ENCODE peak calls at places on chromosomes 2 and 18, in five cellular contexts. W is pancreas, B is left lung, H is trophoblast cell, M is neuronal stem cell. R is an unnamed sample.
A peak's percentile ranks its signal among the peaks of the same experiment; 100 is the strongest.

GRCh38 chr2:230925879-230926765 is 1.1 kb upstream of the GPR55 start:
- DNase-seq in B (peak; percentile 25), W (peak; percentile 8), M (no peak), H (no peak), R (peak; percentile 48)

GRCh38 chr18:61554117-61554776 is 221.0 kb downstream of the CDH20 start:
- DNase-seq in W (peak; percentile 37), H (no peak), M (no peak), B (no peak), R (no peak)

GRCh38 chr2:120912101-120912985 is 176.7 kb downstream of the GLI2 start:
- DNase-seq in M (no peak), B (peak; percentile 76), W (no peak), H (no peak), R (peak; percentile 84)

GRCh38 chr2:177147093-177147694 is 65.4 kb upstream of the HNRNPA3 start:
- DNase-seq in M (no peak), H (peak; percentile 79), W (no peak), B (no peak), R (no peak)

GRCh38 chr2:34105015-34105767 is 506.1 kb upstream of the FAM98A start:
- DNase-seq in H (no peak), M (no peak), B (no peak), W (no peak), R (no peak)

GRCh38 chr2:72033636-72034035 is 114.0 kb downstream of the CYP26B1 start:
- DNase-seq in B (no peak), W (no peak), H (no peak), M (no peak), R (peak; percentile 67)

GRCh38 chr2:52264488-52264887 is 1232.6 kb upstream of the NRXN1 start:
- DNase-seq in B (no peak), W (no peak), M (no peak), H (no peak), R (no peak)

GRCh38 chr2:40343904-40344303 is 108.0 kb downstream of the SLC8A1 start:
- DNase-seq in H (peak; percentile 86), M (no peak), W (no peak), B (no peak), R (no peak)

GRCh38 chr2:74426181-74426758 is 4.7 kb downstream of the WDR54 start:
- DNase-seq in M (no peak), B (no peak), H (no peak), W (no peak), R (peak; percentile 39)

GRCh38 chr2:165572155-165572554 is 102.7 kb downstream of the CSRNP3 start:
- DNase-seq in H (no peak), M (no peak), B (no peak), W (no peak), R (no peak)

GRCh38 chr2:165576409-165576808 is 106.9 kb downstream of the CSRNP3 start:
- DNase-seq in W (no peak), M (no peak), H (no peak), B (no peak), R (no peak)

GRCh38 chr2:165568361-165568760 is 98.9 kb downstream of the CSRNP3 start:
- DNase-seq in H (no peak), W (no peak), M (no peak), B (no peak), R (no peak)

GRCh38 chr2:165573534-165574461 is 104.3 kb downstream of the CSRNP3 start:
- DNase-seq in B (peak; percentile 53), H (peak; percentile 40), M (peak; percentile 86), W (peak; percentile 69), R (peak; percentile 48)

GRCh38 chr2:165571477-165571876 is 102.0 kb downstream of the CSRNP3 start:
- DNase-seq in W (no peak), M (no peak), H (no peak), B (no peak), R (no peak)
- H3K4me3 ChIP-seq in W (no peak overlapping the region), M (no peak overlapping the region), H (no peak overlapping the region), B (no peak overlapping the region), R (no peak overlapping the region)

DNA sequence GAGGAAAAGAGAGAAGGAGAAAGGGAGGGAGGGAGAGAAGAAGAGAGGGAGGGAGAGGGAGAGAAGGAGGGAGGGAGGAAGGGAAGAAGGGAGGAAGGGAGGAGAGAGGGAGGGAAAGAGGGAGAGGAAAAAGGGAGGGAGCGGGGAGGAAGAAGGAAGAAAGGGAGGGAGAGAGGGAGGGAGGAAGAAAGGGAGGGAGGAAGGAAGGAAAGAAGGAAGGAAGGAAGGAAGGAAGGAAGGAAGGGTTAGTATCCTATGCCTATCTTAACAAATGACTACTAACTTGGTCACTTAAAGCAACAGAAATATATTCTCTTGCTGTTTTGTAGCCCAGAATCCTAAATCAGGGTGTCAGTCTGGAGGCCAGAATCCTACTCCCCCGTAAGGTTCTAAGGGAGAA is 52.1 kb downstream of the CMPK2 start:
- DNase-seq in B (no peak), W (no peak), M (no peak), H (no peak), R (no peak)
- H3K4me1 ChIP-seq in B (no peaks in the 10 kb centered on the region), W (no peaks in the 10 kb centered on the region), M (peaks cover 3% of the 10 kb centered on the region), H (no peaks in the 10 kb centered on the region), R (no peaks in the 10 kb centered on the region)

DNA sequence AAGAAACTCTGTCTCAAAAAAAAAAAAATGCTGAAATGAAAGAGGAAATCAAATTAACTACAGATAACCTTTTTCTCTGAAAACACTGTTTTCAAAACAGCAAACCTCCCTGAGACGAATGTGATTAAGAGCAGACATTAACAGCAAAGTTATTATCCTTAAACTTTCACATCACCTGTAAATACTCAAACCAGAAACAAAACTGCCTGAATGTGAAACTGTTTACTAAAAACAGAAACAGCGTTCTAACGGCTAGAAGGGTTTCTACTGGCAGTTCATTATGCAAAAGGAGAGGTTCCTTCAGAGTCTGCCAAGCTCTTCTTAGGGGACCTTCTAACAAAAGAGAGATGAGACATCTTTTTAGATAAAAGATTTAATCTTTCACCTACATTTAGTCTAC is 45.9 kb downstream of the PNO1 start:
- DNase-seq in B (no peak), M (no peak), H (no peak), W (no peak), R (no peak)
- H3K4me3 ChIP-seq in B (no peak overlapping the region), M (no peak overlapping the region), H (no peak overlapping the region), W (no peak overlapping the region), R (no peak overlapping the region)

GRCh38 chr2:28620801-28621171 is 124.9 kb downstream of the PLB1 start:
- DNase-seq in B (no peak), H (no peak), W (no peak), M (no peak), R (peak; percentile 33)
- H3K4me1 ChIP-seq in B (peaks cover 52% of the 10 kb centered on the region), H (peaks cover 46% of the 10 kb centered on the region), W (peaks cover 30% of the 10 kb centered on the region), M (peaks cover 21% of the 10 kb centered on the region), R (peaks cover 32% of the 10 kb centered on the region)

DNA sequence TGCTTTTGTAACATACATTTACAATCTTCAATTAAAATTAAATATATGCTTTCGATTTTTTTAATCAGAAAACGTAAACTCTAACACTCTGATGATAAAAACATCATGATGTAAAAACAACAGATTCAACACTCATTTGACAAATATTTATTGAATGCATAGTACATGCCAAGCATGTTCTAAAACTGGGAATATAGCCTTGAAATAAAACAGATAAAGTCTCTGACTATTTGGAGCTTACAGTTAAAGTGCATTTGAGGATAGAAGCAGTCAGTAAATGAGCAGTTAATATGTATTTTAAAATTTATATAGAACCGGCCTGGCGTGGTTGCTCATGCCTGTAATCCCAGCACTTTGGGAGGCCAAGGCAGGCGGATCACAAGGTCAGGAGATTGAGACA is 47.8 kb downstream of the TMX3 start:
- DNase-seq in W (no peak), H (no peak), B (no peak), M (no peak), R (no peak)
- H3K4me3 ChIP-seq in W (no peak overlapping the region), H (no peak overlapping the region), B (no peak overlapping the region), M (no peak overlapping the region), R (no peak overlapping the region)

DNA sequence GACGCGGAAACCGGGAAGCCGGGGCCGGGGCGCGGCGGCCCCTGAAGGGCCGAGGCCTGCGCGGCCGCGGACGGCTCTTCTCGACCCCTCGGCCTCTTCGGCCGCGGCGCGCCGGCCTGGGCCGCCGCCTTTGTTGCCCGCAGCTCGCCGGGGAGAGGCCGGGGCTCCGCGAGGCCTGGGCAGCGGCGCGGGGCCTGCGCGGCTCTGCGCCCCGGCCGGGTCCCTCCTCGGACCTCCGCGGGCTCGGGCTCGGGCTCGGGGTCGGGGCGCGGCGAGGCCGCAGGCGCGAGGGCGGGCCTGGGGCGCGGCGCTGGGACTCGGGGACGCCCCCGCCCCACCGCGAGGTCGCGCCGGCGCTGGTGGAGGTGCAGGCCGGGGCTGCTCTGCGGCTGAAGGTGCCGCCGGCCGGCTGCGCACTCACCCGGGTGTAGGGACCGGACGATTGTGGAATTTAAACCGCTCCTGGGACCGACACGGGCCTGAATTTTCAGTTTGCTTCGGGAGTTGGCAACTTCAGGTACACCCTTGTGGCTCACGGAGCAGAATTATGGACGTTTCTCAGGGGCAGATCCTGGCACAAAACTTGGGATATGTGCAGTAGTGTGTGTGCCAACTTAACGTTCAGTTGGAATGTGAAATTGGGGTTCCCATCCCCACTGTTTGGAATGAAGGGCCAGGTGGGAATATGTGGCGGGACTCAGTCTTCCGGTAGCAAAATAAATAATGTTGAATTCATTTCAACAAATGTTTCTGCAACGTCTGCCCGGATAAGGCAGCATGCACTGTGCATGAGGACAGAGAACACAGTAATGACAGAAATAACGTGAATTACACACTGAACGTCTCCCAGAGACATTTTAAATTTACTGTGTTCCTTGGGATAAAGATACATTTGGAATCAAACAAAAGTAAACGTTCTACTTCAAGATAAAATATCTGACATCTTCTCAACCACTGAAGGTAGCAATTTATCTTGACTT is 796 bp downstream of the SOCS6 start:
- DNase-seq in H (peak; percentile 50), M (peak; percentile 36), B (no peak), W (peak; percentile 26), R (peak; percentile 77)
- H3K4me1 ChIP-seq in H (peaks cover 15% of the 10 kb centered on the region), M (peaks cover 4% of the 10 kb centered on the region), B (peaks cover 42% of the 10 kb centered on the region), W (peaks cover 24% of the 10 kb centered on the region), R (peaks cover 33% of the 10 kb centered on the region)

DNA sequence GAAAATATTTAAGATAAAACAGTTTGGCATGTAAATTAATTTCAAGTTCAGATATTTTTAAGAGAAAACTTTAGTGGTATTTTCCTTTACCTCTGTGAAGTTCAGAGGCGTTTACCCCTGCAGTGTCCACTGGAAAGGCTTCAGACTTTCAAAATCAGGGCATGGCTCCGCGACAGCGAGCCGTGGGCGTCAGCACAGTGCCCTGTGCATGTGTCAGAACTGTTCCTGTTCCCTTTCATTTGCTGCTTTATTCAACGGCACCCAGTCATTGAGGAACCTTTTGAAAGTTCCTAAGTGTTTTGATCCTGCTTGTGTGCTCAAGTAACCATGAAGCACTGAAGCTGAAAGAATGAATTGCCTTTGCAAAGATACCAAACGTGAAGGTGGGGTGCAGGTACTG is 148.4 kb downstream of the ZNF236 start:
- DNase-seq in M (no peak), W (no peak), B (no peak), H (no peak), R (peak; percentile 74)
- H3K4me3 ChIP-seq in M (no peak overlapping the region), W (no peak overlapping the region), B (no peak overlapping the region), H (no peak overlapping the region), R (no peak overlapping the region)

GRCh38 chr2:190436552-190436951 is 28.4 kb downstream of the MFSD6 start:
- DNase-seq in W (no peak), H (no peak), B (no peak), M (no peak), R (no peak)
- H3K4me1 ChIP-seq in W (peaks cover 16% of the 10 kb centered on the region), H (no peaks in the 10 kb centered on the region), B (no peaks in the 10 kb centered on the region), M (no peaks in the 10 kb centered on the region), R (no peaks in the 10 kb centered on the region)

GRCh38 chr2:168717790-168718502 is 84.5 kb upstream of the NOSTRIN start:
- DNase-seq in B (no peak), W (no peak), M (no peak), H (peak; percentile 85), R (no peak)
- H3K4me3 ChIP-seq in B (no peak overlapping the region), W (no peak overlapping the region), M (no peak overlapping the region), H (no peak overlapping the region), R (no peak overlapping the region)

GRCh38 chr18:5618037-5618688 is 74.4 kb upstream of the EPB41L3 start:
- DNase-seq in B (no peak), M (no peak), H (peak; percentile 96), W (no peak), R (no peak)
- H3K4me1 ChIP-seq in B (no peaks in the 10 kb centered on the region), M (no peaks in the 10 kb centered on the region), H (peaks cover 2% of the 10 kb centered on the region), W (no peaks in the 10 kb centered on the region), R (no peaks in the 10 kb centered on the region)

R was measured in upper lobe of right lung.